ENCODE peak calls at places on chromosome 18, in four cellular contexts. One of them, this sample, is unnamed. For H3K4me1, the result is how much of the 10 kb centered on the place peaks cover.

GRCh38 chr18:65568866-65569265 is 181.9 kb upstream of the CDH7 start:
- DNase-seq in neural progenitor cell: no peak
- DNase-seq in GM23338: no peak
- DNase-seq in colonic mucosa: no peak
- DNase-seq in this sample: no peak

GRCh38 chr18:80176334-80177080 is 67.4 kb downstream of the ADNP2 start:
- DNase-seq in neural progenitor cell: no peak
- DNase-seq in GM23338: no peak
- DNase-seq in colonic mucosa: no peak
- DNase-seq in this sample: peak

GRCh38 chr18:48131042-48131441 is 200.6 kb upstream of the SMAD2 start:
- DNase-seq in neural progenitor cell: no peak
- DNase-seq in GM23338: no peak
- DNase-seq in colonic mucosa: no peak
- DNase-seq in this sample: no peak

GRCh38 chr18:79400091-79400590 is 4.4 kb downstream of the NFATC1 start:
- DNase-seq in neural progenitor cell: peak
- DNase-seq in GM23338: no peak
- DNase-seq in colonic mucosa: peak
- DNase-seq in this sample: peak

GRCh38 chr18:42437646-42438045 is 482.6 kb downstream of the PIK3C3 start:
- DNase-seq in neural progenitor cell: no peak
- DNase-seq in GM23338: no peak
- DNase-seq in colonic mucosa: no peak
- DNase-seq in this sample: no peak

GRCh38 chr18:64032312-64032711 is 62.4 kb downstream of the SERPINB8 start:
- DNase-seq in neural progenitor cell: no peak
- DNase-seq in GM23338: no peak
- DNase-seq in colonic mucosa: no peak
- DNase-seq in this sample: no peak

GRCh38 chr18:52216104-52216503 is 123.9 kb upstream of the DCC start:
- DNase-seq in neural progenitor cell: no peak
- DNase-seq in GM23338: no peak
- DNase-seq in colonic mucosa: no peak
- DNase-seq in this sample: no peak

GRCh38 chr18:48228841-48229240 is 180.3 kb downstream of the ZBTB7C start:
- DNase-seq in neural progenitor cell: peak
- DNase-seq in GM23338: no peak
- DNase-seq in colonic mucosa: no peak
- DNase-seq in this sample: no peak

GRCh38 chr18:42364042-42364441 is 409.0 kb downstream of the PIK3C3 start:
- DNase-seq in neural progenitor cell: no peak
- DNase-seq in GM23338: no peak
- DNase-seq in colonic mucosa: no peak
- DNase-seq in this sample: no peak

GRCh38 chr18:79524181-79525078 is 128.7 kb downstream of the NFATC1 start:
- DNase-seq in neural progenitor cell: no peak
- DNase-seq in GM23338: no peak
- DNase-seq in colonic mucosa: no peak
- DNase-seq in this sample: peak

GRCh38 chr18:59593291-59593717 is 103.9 kb downstream of the CCBE1 start:
- DNase-seq in neural progenitor cell: no peak
- DNase-seq in GM23338: no peak
- DNase-seq in colonic mucosa: no peak
- DNase-seq in this sample: no peak

GRCh38 chr18:51168031-51168742 is 29.3 kb downstream of the MEX3C start:
- DNase-seq in neural progenitor cell: peak
- DNase-seq in GM23338: peak
- DNase-seq in colonic mucosa: no peak
- DNase-seq in this sample: no peak

GRCh38 chr18:55830490-55830889 is 242.5 kb upstream of the TCF4 start:
- DNase-seq in neural progenitor cell: no peak
- DNase-seq in GM23338: peak
- DNase-seq in colonic mucosa: no peak
- DNase-seq in this sample: no peak

GRCh38 chr18:27808678-27809077 is 368.3 kb downstream of the CDH2 start:
- DNase-seq in neural progenitor cell: no peak
- DNase-seq in GM23338: no peak
- DNase-seq in colonic mucosa: no peak
- DNase-seq in this sample: no peak

GRCh38 chr18:9743200-9744016 is 35.3 kb downstream of the RAB31 start:
- DNase-seq in neural progenitor cell: no peak
- DNase-seq in GM23338: peak
- DNase-seq in colonic mucosa: no peak
- DNase-seq in this sample: no peak

GRCh38 chr18:2978626-2979025 is 34.3 kb downstream of the LPIN2 start:
- DNase-seq in neural progenitor cell: no peak
- DNase-seq in GM23338: no peak
- DNase-seq in colonic mucosa: no peak
- DNase-seq in this sample: no peak

GRCh38 chr18:32847719-32848118 is 74.9 kb upstream of the KLHL14 start:
- DNase-seq in neural progenitor cell: peak
- DNase-seq in GM23338: peak
- DNase-seq in colonic mucosa: no peak
- DNase-seq in this sample: no peak

GRCh38 chr18:7908686-7909299 is 341.7 kb downstream of the PTPRM start:
- DNase-seq in neural progenitor cell: no peak
- DNase-seq in GM23338: no peak
- DNase-seq in colonic mucosa: no peak
- DNase-seq in this sample: no peak

GRCh38 chr18:79599503-79599931 is 80.1 kb upstream of the CTDP1 start:
- DNase-seq in neural progenitor cell: no peak
- DNase-seq in GM23338: no peak
- DNase-seq in colonic mucosa: no peak
- DNase-seq in this sample: peak

GRCh38 chr18:40855661-40856060 is 1099.4 kb upstream of the PIK3C3 start:
- DNase-seq in neural progenitor cell: no peak
- DNase-seq in GM23338: no peak
- DNase-seq in colonic mucosa: no peak
- DNase-seq in this sample: no peak

GRCh38 chr18:53864758-53865157 is 359.7 kb downstream of the MBD2 start:
- DNase-seq in neural progenitor cell: no peak
- DNase-seq in GM23338: peak
- DNase-seq in colonic mucosa: no peak
- DNase-seq in this sample: no peak

GRCh38 chr18:76126327-76126726 is 368.7 kb downstream of the ZNF516 start:
- DNase-seq in neural progenitor cell: peak
- DNase-seq in GM23338: peak
- DNase-seq in colonic mucosa: no peak
- DNase-seq in this sample: no peak

GRCh38 chr18:30086351-30086750 is 956.2 kb downstream of the DSC3 start:
- DNase-seq in neural progenitor cell: no peak
- DNase-seq in GM23338: no peak
- DNase-seq in colonic mucosa: no peak
- DNase-seq in this sample: no peak

GRCh38 chr18:62586148-62586774 is 63.4 kb downstream of the ZCCHC2 start:
- DNase-seq in neural progenitor cell: peak
- DNase-seq in GM23338: peak
- DNase-seq in colonic mucosa: peak
- DNase-seq in this sample: peak

GRCh38 chr18:54791657-54792056 is 36.6 kb upstream of the RAB27B start:
- DNase-seq in neural progenitor cell: no peak
- DNase-seq in GM23338: no peak
- DNase-seq in colonic mucosa: no peak
- DNase-seq in this sample: no peak

GRCh38 chr18:50115095-50115494 is 79.9 kb downstream of the MYO5B start:
- DNase-seq in neural progenitor cell: no peak
- DNase-seq in GM23338: no peak
- DNase-seq in colonic mucosa: no peak
- DNase-seq in this sample: no peak
- H3K4me1 ChIP-seq in neural progenitor cell: under half
- H3K4me1 ChIP-seq in GM23338: under half
- H3K4me1 ChIP-seq in colonic mucosa: under half
- H3K4me1 ChIP-seq in this sample: under half

DNA sequence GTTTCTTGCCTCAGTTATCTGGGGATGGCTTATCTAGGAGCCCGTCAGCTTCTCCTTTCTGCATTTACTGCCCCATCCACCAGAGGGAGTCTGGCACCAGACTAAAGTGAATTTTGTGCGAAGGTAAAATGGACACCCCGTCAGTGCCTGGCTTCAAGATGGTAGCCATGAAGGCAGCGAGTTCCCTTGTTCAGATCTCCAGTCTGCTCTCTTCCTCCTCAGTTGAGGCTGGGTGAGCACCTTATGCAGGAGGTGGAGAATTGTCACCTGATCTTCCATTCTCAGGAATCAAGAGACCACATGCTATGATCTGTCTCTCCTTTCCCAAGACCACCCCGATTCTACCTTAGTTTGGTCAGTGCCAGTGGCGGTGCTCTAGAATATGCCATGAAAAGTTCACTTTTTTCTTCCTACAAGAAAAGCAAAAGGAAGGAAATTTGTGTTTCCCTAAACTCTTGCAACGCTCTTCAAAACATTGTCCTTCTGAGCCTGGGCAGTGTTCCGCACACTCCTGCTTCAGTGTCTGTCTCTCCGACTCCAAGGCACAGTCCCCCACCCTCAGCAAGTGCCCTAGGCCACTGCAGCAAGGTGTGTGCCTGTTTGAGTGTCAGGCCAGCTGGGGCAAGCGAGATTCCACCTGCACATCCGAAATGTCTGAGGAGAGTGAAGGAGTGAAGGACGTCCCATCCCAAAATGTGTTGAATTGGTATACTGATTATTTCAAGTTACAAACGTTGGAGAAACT is 168.6 kb downstream of the SS18 start:
- DNase-seq in neural progenitor cell: peak
- DNase-seq in GM23338: peak
- DNase-seq in colonic mucosa: peak
- DNase-seq in this sample: no peak
- TF ChIP-seq CTCF in neural progenitor cell: peak
- TF ChIP-seq CTCF in GM23338: peak
- TF ChIP-seq CTCF in colonic mucosa: peak
- TF ChIP-seq CTCF in this sample: peak

DNA sequence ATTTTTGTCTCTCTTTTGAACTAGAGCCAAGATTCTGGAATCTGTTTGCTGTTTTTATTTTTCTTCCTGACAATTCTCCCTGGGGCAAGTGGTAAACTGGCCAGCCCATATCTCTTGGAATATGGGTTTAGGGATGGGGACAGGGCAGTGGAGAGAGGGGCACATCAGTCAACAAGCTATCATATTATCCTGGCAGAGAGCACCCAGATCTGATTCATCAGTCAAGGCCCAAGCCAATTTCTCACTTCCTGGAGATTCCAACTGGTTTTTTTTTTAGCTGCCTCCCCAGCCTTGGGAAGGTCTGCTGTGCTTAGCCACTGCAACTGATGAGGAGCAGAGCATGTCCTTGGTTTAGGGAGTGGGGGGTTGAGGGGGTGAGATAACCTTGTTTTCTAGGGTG is 52.3 kb downstream of the ARHGAP28 start:
- DNase-seq in neural progenitor cell: no peak
- DNase-seq in GM23338: no peak
- DNase-seq in colonic mucosa: no peak
- DNase-seq in this sample: no peak
- H3K4me1 ChIP-seq in neural progenitor cell: under half
- H3K4me1 ChIP-seq in GM23338: under half
- H3K4me1 ChIP-seq in colonic mucosa: under half
- H3K4me1 ChIP-seq in this sample: under half

GRCh38 chr18:31424383-31424988 is 23.1 kb upstream of the DSG3 start:
- DNase-seq in neural progenitor cell: peak
- DNase-seq in GM23338: peak
- DNase-seq in colonic mucosa: peak
- DNase-seq in this sample: no peak
- TF ChIP-seq CTCF in neural progenitor cell: peak
- TF ChIP-seq CTCF in GM23338: peak
- TF ChIP-seq CTCF in colonic mucosa: peak
- TF ChIP-seq CTCF in this sample: peak

GRCh38 chr18:6411367-6411766 is 3.3 kb downstream of the L3MBTL4 start:
- DNase-seq in neural progenitor cell: no peak
- DNase-seq in GM23338: no peak
- DNase-seq in colonic mucosa: no peak
- DNase-seq in this sample: no peak

GRCh38 chr18:6406910-6407470 is 7.7 kb downstream of the L3MBTL4 start:
- DNase-seq in neural progenitor cell: no peak
- DNase-seq in GM23338: no peak
- DNase-seq in colonic mucosa: no peak
- DNase-seq in this sample: no peak

GRCh38 chr18:6406075-6406909 is 8.4 kb downstream of the L3MBTL4 start:
- DNase-seq in neural progenitor cell: no peak
- DNase-seq in GM23338: peak
- DNase-seq in colonic mucosa: no peak
- DNase-seq in this sample: no peak

GRCh38 chr18:6412933-6413472 is 1.7 kb downstream of the L3MBTL4 start:
- DNase-seq in neural progenitor cell: no peak
- DNase-seq in GM23338: no peak
- DNase-seq in colonic mucosa: no peak
- DNase-seq in this sample: no peak

GRCh38 chr18:6409933-6410332 is 4.8 kb downstream of the L3MBTL4 start:
- DNase-seq in neural progenitor cell: no peak
- DNase-seq in GM23338: no peak
- DNase-seq in colonic mucosa: no peak
- DNase-seq in this sample: no peak
- H3K4me1 ChIP-seq in neural progenitor cell: under half
- H3K4me1 ChIP-seq in GM23338: under half
- H3K4me1 ChIP-seq in colonic mucosa: under half
- H3K4me1 ChIP-seq in this sample: under half

DNA sequence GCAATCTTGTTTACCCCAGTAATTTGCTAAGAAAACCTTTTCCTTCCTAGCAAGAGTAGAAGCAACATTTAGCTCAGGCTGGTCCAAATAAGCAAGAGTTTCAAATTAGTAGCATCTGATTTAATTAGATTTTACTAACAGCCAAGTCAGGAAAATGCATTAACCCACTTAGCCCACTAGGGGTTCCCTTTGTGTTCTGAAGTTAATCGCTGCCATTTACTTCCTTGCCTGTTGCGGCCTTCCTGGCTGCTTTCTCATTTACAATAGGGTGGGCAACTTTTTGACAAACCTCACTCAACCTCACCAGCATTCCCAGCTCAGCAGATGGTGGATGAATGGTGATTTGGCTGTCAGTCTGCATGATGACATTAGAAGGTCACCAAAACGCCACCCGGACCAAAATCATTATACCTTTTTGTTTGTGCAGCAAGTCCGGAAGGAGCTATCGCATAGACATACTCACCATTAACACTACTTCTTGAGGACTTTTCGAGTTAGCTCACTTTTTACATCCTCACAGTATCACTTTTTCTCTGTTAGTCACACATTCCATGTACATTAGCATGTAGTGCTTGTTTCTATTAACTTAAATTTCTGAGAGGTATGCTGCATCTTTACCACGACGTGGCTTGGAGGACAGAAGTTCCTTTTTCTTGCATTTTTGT is 101.5 kb upstream of the SETBP1 start:
- DNase-seq in neural progenitor cell: peak
- DNase-seq in GM23338: peak
- DNase-seq in colonic mucosa: no peak
- DNase-seq in this sample: no peak
- TF ChIP-seq CTCF in neural progenitor cell: peak
- TF ChIP-seq CTCF in GM23338: peak
- TF ChIP-seq CTCF in colonic mucosa: peak
- TF ChIP-seq CTCF in this sample: peak

GRCh38 chr18:24055009-24055804 is 40.7 kb downstream of the TTC39C start:
- DNase-seq in neural progenitor cell: no peak
- DNase-seq in GM23338: no peak
- DNase-seq in colonic mucosa: no peak
- DNase-seq in this sample: no peak
- H3K4me1 ChIP-seq in neural progenitor cell: under half
- H3K4me1 ChIP-seq in GM23338: under half
- H3K4me1 ChIP-seq in colonic mucosa: under half
- H3K4me1 ChIP-seq in this sample: under half

GRCh38 chr18:11570770-11571169 is 38.6 kb upstream of the SLC35G4 start:
- DNase-seq in neural progenitor cell: no peak
- DNase-seq in GM23338: peak
- DNase-seq in colonic mucosa: no peak
- DNase-seq in this sample: no peak
- TF ChIP-seq CTCF in neural progenitor cell: peak
- TF ChIP-seq CTCF in GM23338: peak
- TF ChIP-seq CTCF in colonic mucosa: no peak
- TF ChIP-seq CTCF in this sample: no peak

This sample was measured in upper lobe of right lung.